ENCODE peak calls at places on chromosomes 4 and X, in eight cellular contexts. K, A, C, W, F, P, S and E are unnamed samples.

GRCh38 chr4:185204238-185204910 is 574 bp upstream of the CFAP97 start:
- DNase-seq in K (no peak), A (peak; percentile 31), C (peak; percentile 49), W (no peak), F (no peak), P (no peak), S (no peak), E (no peak)

GRCh38 chr4:79467246-79467932 is 59.4 kb upstream of the GK2 start:
- DNase-seq in K (peak; percentile 50), A (no peak), C (no peak), W (no peak), F (no peak), P (no peak), S (no peak), E (no peak)

GRCh38 chr4:159400782-159401712 is 298.2 kb downstream of the RAPGEF2 start:
- DNase-seq in K (peak; percentile 26), A (peak; percentile 3), C (no peak), W (no peak), F (peak; percentile 55), P (peak; percentile 41), S (no peak), E (no peak)

GRCh38 chr4:3301450-3302163 is 8.8 kb downstream of the RGS12 start:
- DNase-seq in K (no peak), A (no peak), C (no peak), W (no peak), F (no peak), P (no peak), S (no peak), E (no peak)

GRCh38 chr4:183099537-183100297 is 660 bp downstream of the WWC2 start:
- DNase-seq in K (no peak), A (peak; percentile 60), C (peak; percentile 68), W (no peak), F (no peak), P (no peak), S (peak; percentile 39), E (no peak)

GRCh38 chr4:141587897-141588296 is 48.5 kb upstream of the IL15 start:
- DNase-seq in K (no peak), A (no peak), C (no peak), W (no peak), F (peak; percentile 31), P (no peak), S (no peak), E (no peak)

GRCh38 chr4:158484173-158484885 is 37.4 kb upstream of the RXFP1 start:
- DNase-seq in K (peak; percentile 44), A (no peak), C (no peak), W (no peak), F (peak; percentile 38), P (no peak), S (no peak), E (peak; percentile 47)

GRCh38 chr4:38950734-38951133 is 81.5 kb downstream of the TMEM156 start:
- DNase-seq in K (no peak), A (no peak), C (no peak), W (no peak), F (no peak), P (no peak), S (no peak), E (no peak)

GRCh38 chrX:140110081-140110650 is 144.8 kb upstream of the CXorf66 start:
- DNase-seq in K (no peak), A (no peak), C (no peak), W (no peak), F (no peak), P (no peak), S (no peak), E (no peak)

GRCh38 chr4:184396570-184397515 is 77.5 kb downstream of the IRF2 start:
- DNase-seq in K (no peak), A (no peak), C (peak; percentile 34), W (no peak), F (no peak), P (no peak), S (no peak), E (no peak)

GRCh38 chrX:9184231-9184630 is 150.3 kb upstream of the FAM9B start:
- DNase-seq in K (no peak), A (no peak), C (no peak), W (no peak), F (no peak), P (no peak), S (no peak), E (no peak)

GRCh38 chrX:70087857-70088256 is 25.6 kb downstream of the OTUD6A start:
- DNase-seq in K (no peak), A (no peak), C (no peak), W (no peak), F (peak; percentile 41), P (no peak), S (no peak), E (no peak)

GRCh38 chr4:169070071-169070894 is 60.2 kb upstream of the CBR4 start:
- DNase-seq in K (peak; percentile 91), A (peak; percentile 43), C (no peak), W (no peak), F (peak; percentile 45), P (no peak), S (no peak), E (peak; percentile 95)

GRCh38 chrX:63434665-63435064 is 83.5 kb upstream of the SPIN4 start:
- DNase-seq in K (no peak), A (no peak), C (no peak), W (no peak), F (no peak), P (no peak), S (no peak), E (no peak)

GRCh38 chrX:8730812-8731578 is 942 bp downstream of the ANOS1 start:
- DNase-seq in K (no peak), A (no peak), C (no peak), W (no peak), F (no peak), P (no peak), S (no peak), E (no peak)

GRCh38 chrX:72694170-72694569 is 19.9 kb downstream of the PHKA1 start:
- DNase-seq in K (no peak), A (no peak), C (no peak), W (no peak), F (no peak), P (no peak), S (no peak), E (no peak)

DNA sequence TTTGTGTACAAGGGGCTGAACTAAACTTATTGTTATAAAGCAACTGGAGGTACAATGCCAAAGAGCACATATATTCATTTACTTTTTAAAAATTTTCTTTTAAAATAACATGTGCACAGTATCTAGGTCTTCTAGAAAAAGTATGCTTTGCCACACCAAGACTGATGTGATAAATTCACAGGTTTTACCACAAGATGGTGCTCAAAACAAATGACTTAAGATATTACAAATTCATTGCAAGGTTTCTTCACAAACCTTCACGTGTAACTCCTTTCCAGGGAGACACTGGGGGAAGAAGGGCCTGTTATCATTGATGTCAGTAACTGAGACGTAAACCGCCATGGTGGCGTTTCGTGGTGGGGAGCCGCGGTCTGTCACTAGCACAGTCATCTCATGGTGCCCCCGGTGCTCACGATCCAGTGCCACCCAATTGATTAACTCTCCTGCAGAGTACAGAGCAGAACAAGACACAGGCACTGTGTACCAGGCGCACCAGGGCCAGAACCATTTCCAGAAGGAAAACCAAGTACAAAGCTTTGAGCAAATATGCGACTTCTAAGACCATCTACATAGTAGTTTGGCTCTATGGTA is 162.2 kb downstream of the DCHS2 start:
- DNase-seq in K (peak; percentile 36), A (peak; percentile 35), C (no peak), W (no peak), F (peak; percentile 3), P (peak; percentile 3), S (no peak), E (no peak)
- TF ChIP-seq CTCF in K (peak; percentile 30), A (peak; percentile 25), C (no peak), W (peak; percentile 37), F (peak; percentile 9), P (peak; percentile 28), S (peak; percentile 44), E (peak; percentile 7)

GRCh38 chr4:2255501-2256155 is 6.3 kb downstream of the MXD4 start:
- DNase-seq in K (peak; percentile 56), A (no peak), C (peak; percentile 65), W (no peak), F (no peak), P (no peak), S (no peak), E (no peak)

GRCh38 chr4:2258091-2259035 is 3.5 kb downstream of the MXD4 start:
- DNase-seq in K (no peak), A (no peak), C (peak; percentile 64), W (no peak), F (no peak), P (no peak), S (no peak), E (no peak)

GRCh38 chr4:2257361-2258001 is 4.4 kb downstream of the MXD4 start:
- DNase-seq in K (no peak), A (no peak), C (peak; percentile 63), W (no peak), F (no peak), P (no peak), S (no peak), E (no peak)

GRCh38 chr4:2256156-2256731 is 5.7 kb downstream of the MXD4 start:
- DNase-seq in K (no peak), A (no peak), C (peak; percentile 68), W (no peak), F (no peak), P (no peak), S (no peak), E (no peak)

GRCh38 chr4:2256781-2257191 is 5.1 kb downstream of the MXD4 start:
- DNase-seq in K (no peak), A (no peak), C (peak; percentile 79), W (no peak), F (no peak), P (no peak), S (no peak), E (no peak)
- TF ChIP-seq CTCF in K (no peak), A (no peak), C (no peak), W (no peak), F (no peak), P (no peak), S (no peak), E (no peak)

DNA sequence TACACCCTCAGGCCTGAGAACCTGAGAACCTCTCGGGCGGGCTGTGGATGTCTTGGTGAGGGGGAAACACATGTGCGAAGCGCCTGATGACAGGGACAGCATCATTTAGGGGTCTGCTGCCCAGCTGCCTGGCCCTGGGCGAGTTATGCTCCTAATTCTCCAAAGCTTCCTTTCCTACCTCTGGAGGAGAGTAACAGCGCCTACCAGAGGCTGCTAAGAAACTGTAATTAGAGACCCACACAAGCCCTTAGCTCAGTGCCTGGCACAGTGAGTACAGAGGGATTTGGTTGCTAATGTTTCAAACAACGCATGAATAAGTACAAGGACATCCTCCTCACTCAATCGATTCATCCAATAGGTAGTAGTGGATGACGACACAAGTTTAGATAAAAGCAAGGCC is 40.4 kb downstream of the BCOR start:
- DNase-seq in K (no peak), A (no peak), C (peak; percentile 35), W (no peak), F (no peak), P (no peak), S (no peak), E (no peak)
- TF ChIP-seq CTCF in K (no peak), A (peak; percentile 6), C (no peak), W (no peak), F (no peak), P (no peak), S (no peak), E (no peak)

DNA sequence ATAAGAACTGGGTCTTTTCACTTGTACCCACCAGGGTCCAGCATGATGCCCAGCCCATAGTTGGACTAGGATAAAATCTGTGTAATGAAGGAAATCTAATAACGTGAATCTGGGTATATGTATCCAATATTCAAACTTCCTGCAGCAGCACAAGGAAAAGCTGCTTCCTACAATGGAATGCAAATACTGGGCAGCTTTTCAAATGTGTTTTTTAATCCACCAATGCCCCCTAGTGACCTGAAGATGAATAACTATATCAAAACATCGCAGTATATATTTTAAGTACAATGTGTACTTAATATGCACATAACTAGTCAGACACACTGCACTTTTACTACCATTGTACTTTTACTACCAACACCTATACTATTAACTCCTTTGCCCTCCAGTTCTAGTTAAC is 5.3 kb downstream of the APOO start:
- DNase-seq in K (peak; percentile 73), A (peak; percentile 59), C (no peak), W (no peak), F (no peak), P (peak; percentile 18), S (peak; percentile 45), E (no peak)
- TF ChIP-seq CTCF in K (peak; percentile 16), A (peak; percentile 21), C (peak; percentile 28), W (peak; percentile 30), F (no peak), P (peak; percentile 4), S (peak; percentile 51), E (peak; percentile 42)